ENCODE peak calls at places on chromosomes 3 and 15, in seven cellular contexts. S, D, H, Z, B, G and N are unnamed samples.

GRCh38 chr3:181610973-181611265 is 100.8 kb upstream of the SOX2 start:
- DNase-seq in S (no peak), D (no peak), H (no peak), Z (no peak), B (no peak), G (no peak), N (no peak)

GRCh38 chr3:188491276-188491687 is 337.3 kb downstream of the LPP start:
- DNase-seq in S (no peak), D (peak), H (peak), Z (no peak), B (no peak), G (no peak), N (no peak)

GRCh38 chr3:191444569-191444968 is 16.4 kb upstream of the PYDC2 start:
- DNase-seq in S (no peak), D (no peak), H (no peak), Z (no peak), B (no peak), G (no peak), N (no peak)

GRCh38 chr3:19526071-19526470 is 377.8 kb downstream of the KCNH8 start:
- DNase-seq in S (no peak), D (no peak), H (no peak), Z (no peak), B (no peak), G (no peak), N (no peak)

GRCh38 chr15:85306946-85307686 is 73.3 kb upstream of the AKAP13 start:
- DNase-seq in S (no peak), D (no peak), H (no peak), Z (no peak), B (no peak), G (no peak), N (no peak)

GRCh38 chr3:32285910-32286309 is 47.4 kb downstream of the CMTM8 start:
- DNase-seq in S (no peak), D (no peak), H (no peak), Z (no peak), B (no peak), G (no peak), N (no peak)

GRCh38 chr3:53255360-53255774 is 455 bp downstream of the TKT start:
- DNase-seq in S (peak), D (peak), H (no peak), Z (peak), B (no peak), G (peak), N (no peak)

GRCh38 chr3:188185717-188186236 is 31.8 kb downstream of the LPP start:
- DNase-seq in S (peak), D (peak), H (no peak), Z (no peak), B (no peak), G (no peak), N (no peak)

GRCh38 chr3:156727519-156728205 is 53.3 kb downstream of the TIPARP start:
- DNase-seq in S (no peak), D (peak), H (no peak), Z (no peak), B (no peak), G (no peak), N (no peak)

GRCh38 chr3:127073931-127074820 is 91.3 kb downstream of the PLXNA1 start:
- DNase-seq in S (no peak), D (no peak), H (peak), Z (no peak), B (no peak), G (no peak), N (no peak)

GRCh38 chr3:40476478-40477470 is at the start of gene ZNF619:
- DNase-seq in S (peak), D (peak), H (peak), Z (no peak), B (no peak), G (peak), N (peak)

GRCh38 chr15:80523746-80524145 is 119.6 kb downstream of the ARNT2 start:
- DNase-seq in S (no peak), D (no peak), H (no peak), Z (no peak), B (no peak), G (no peak), N (no peak)

GRCh38 chr15:85768595-85769168 is 26.0 kb downstream of the KLHL25 start:
- DNase-seq in S (no peak), D (no peak), H (no peak), Z (no peak), B (no peak), G (no peak), N (no peak)

GRCh38 chr15:97420116-97420515 is 540.4 kb upstream of the ARRDC4 start:
- DNase-seq in S (no peak), D (no peak), H (no peak), Z (no peak), B (no peak), G (no peak), N (no peak)

GRCh38 chr3:52782412-52783210 is 5.2 kb downstream of the ITIH1 start:
- DNase-seq in S (peak), D (no peak), H (no peak), Z (no peak), B (no peak), G (no peak), N (no peak)

GRCh38 chr3:55296035-55296434 is 191.1 kb downstream of the WNT5A start:
- DNase-seq in S (no peak), D (peak), H (peak), Z (no peak), B (no peak), G (no peak), N (no peak)

GRCh38 chr3:102714567-102714966 is 279.8 kb downstream of the ZPLD1 start:
- DNase-seq in S (no peak), D (no peak), H (no peak), Z (no peak), B (no peak), G (no peak), N (no peak)

GRCh38 chr3:55686720-55687254 is 199.7 kb upstream of the WNT5A start:
- DNase-seq in S (no peak), D (peak), H (no peak), Z (no peak), B (no peak), G (no peak), N (no peak)

GRCh38 chr3:156230291-156230900 is 110.0 kb downstream of the KCNAB1 start:
- DNase-seq in S (no peak), D (no peak), H (no peak), Z (no peak), B (no peak), G (no peak), N (no peak)

GRCh38 chr3:16069149-16069922 is 105.1 kb upstream of the GALNT15 start:
- DNase-seq in S (no peak), D (peak), H (peak), Z (no peak), B (no peak), G (peak), N (no peak)

GRCh38 chr15:22887157-22887951 is 48.9 kb downstream of the NIPA2 start:
- DNase-seq in S (peak), D (peak), H (peak), Z (no peak), B (no peak), G (no peak), N (no peak)

GRCh38 chr15:29129903-29130302 is 139.7 kb downstream of the NSMCE3 start:
- DNase-seq in S (peak), D (no peak), H (no peak), Z (no peak), B (no peak), G (no peak), N (no peak)

GRCh38 chr15:66846811-66847210 is 144.8 kb downstream of the SMAD6 start:
- DNase-seq in S (no peak), D (no peak), H (no peak), Z (no peak), B (no peak), G (no peak), N (no peak)

GRCh38 chr15:58224068-58224467 is 85.9 kb downstream of the AQP9 start:
- DNase-seq in S (no peak), D (peak), H (peak), Z (no peak), B (no peak), G (no peak), N (no peak)

GRCh38 chr3:72247645-72248388 is 462.9 kb upstream of the PROK2 start:
- DNase-seq in S (no peak), D (peak), H (no peak), Z (no peak), B (no peak), G (no peak), N (no peak)

GRCh38 chr15:96503276-96503675 is 172.8 kb downstream of the NR2F2 start:
- DNase-seq in S (no peak), D (no peak), H (no peak), Z (peak), B (no peak), G (no peak), N (no peak)